ENCODE peak calls at places on chromosomes 3 and 15, in seven cellular contexts. H is astrocyte of the hippocampus, G is iris pigment epithelial cell, V is ureter, C is ovary, M is NCI-H1105, X is NCI-H345. R is an unnamed sample.

GRCh38 chr15:75943713-75944215 is 40.1 kb downstream of the FBXO22 start:
- DNase-seq in H (peak), G (no peak), V (no peak), C (no peak), M (no peak), X (no peak), R (no peak)

GRCh38 chr3:106746286-106746685 is 631.0 kb upstream of the CCDC54 start:
- DNase-seq in H (no peak), G (no peak), V (no peak), C (no peak), M (no peak), X (no peak), R (no peak)

GRCh38 chr15:88012711-88013110 is 243.8 kb downstream of the NTRK3 start:
- DNase-seq in H (no peak), G (no peak), V (no peak), C (no peak), M (no peak), X (no peak), R (no peak)

GRCh38 chr3:117898722-117899121 is 1135.9 kb downstream of the IGSF11 start:
- DNase-seq in H (no peak), G (peak), V (no peak), C (no peak), M (no peak), X (no peak), R (no peak)

GRCh38 chr15:101803676-101804075 is 367 bp downstream of the OR4F6 start:
- DNase-seq in H (no peak), G (peak), V (no peak), C (no peak), M (no peak), X (no peak), R (no peak)

GRCh38 chr3:107897471-107898180 is 193.2 kb downstream of the CD47 start:
- DNase-seq in H (peak), G (no peak), V (no peak), C (no peak), M (no peak), X (no peak), R (no peak)

GRCh38 chr15:65829150-65829764 is 37.2 kb upstream of the DENND4A start:
- DNase-seq in H (peak), G (peak), V (no peak), C (no peak), M (peak), X (peak), R (no peak)

GRCh38 chr3:194282436-194283122 is 68.5 kb downstream of the CPN2 start:
- DNase-seq in H (no peak), G (no peak), V (no peak), C (no peak), M (no peak), X (peak), R (no peak)

GRCh38 chr3:12455740-12456139 is 28.5 kb upstream of the TSEN2 start:
- DNase-seq in H (no peak), G (no peak), V (no peak), C (no peak), M (no peak), X (no peak), R (no peak)

GRCh38 chr3:46713898-46714552 is 3.6 kb downstream of the PRSS50 start:
- DNase-seq in H (no peak), G (no peak), V (peak), C (no peak), M (no peak), X (no peak), R (no peak)

GRCh38 chr3:10395196-10395595 is 74.3 kb upstream of the SEC13 start:
- DNase-seq in H (no peak), G (no peak), V (no peak), C (no peak), M (no peak), X (no peak), R (no peak)

GRCh38 chr3:87982421-87982820 is 76.4 kb downstream of the CGGBP1 start:
- DNase-seq in H (no peak), G (no peak), V (no peak), C (no peak), M (no peak), X (no peak), R (no peak)

GRCh38 chr3:184145120-184145524 is 10.0 kb downstream of the EIF2B5 start:
- DNase-seq in H (peak), G (peak), V (no peak), C (no peak), M (peak), X (peak), R (no peak)

GRCh38 chr3:83926291-83926690 is 1032.5 kb upstream of the CADM2 start:
- DNase-seq in H (no peak), G (no peak), V (no peak), C (no peak), M (no peak), X (no peak), R (no peak)

GRCh38 chr3:59510576-59510975 is 460.8 kb upstream of the CFAP20DC start:
- DNase-seq in H (peak), G (no peak), V (no peak), C (no peak), M (no peak), X (no peak), R (no peak)

R was measured in pons.